ENCODE peak calls at places on chromosomes 16 and 17, in four cellular contexts. G is T-helper 2 cell; T is glutamatergic neuron; U is activated CD4-positive, CD25-positive, alpha-beta regulatory T cell. V is an unnamed sample.

GRCh38 chr17:19502517-19502916 is 31.1 kb upstream of the SLC47A1 start:
- DNase-seq in U (no peak), T (no peak), G (peak), V (no peak)

GRCh38 chr17:31072186-31072585 is 22.6 kb upstream of the NF1 start:
- DNase-seq in G (no peak), T (no peak), U (no peak), V (no peak)

GRCh38 chr17:17439971-17440843 is 36.6 kb upstream of the MED9 start:
- DNase-seq in T (peak), U (peak), G (peak), V (peak)

GRCh38 chr16:89545831-89546574 is 14.5 kb upstream of the RPL13 start:
- DNase-seq in U (no peak), G (no peak), T (no peak), V (no peak)

GRCh38 chr17:58010067-58010799 is 3.2 kb upstream of the SRSF1 start:
- DNase-seq in U (no peak), G (no peak), T (no peak), V (no peak)

GRCh38 chr17:39069114-39069756 is 82.2 kb downstream of the PLXDC1 start:
- DNase-seq in T (no peak), G (peak), U (no peak), V (peak)

GRCh38 chr17:14354807-14355206 is 53.9 kb downstream of the HS3ST3B1 start:
- DNase-seq in T (no peak), U (no peak), G (no peak), V (no peak)

GRCh38 chr17:73749337-73749807 is 105.1 kb upstream of the SDK2 start:
- DNase-seq in U (no peak), G (no peak), T (no peak), V (no peak)

GRCh38 chr16:73163238-73163795 is 115.4 kb upstream of the ZFHX3 start:
- DNase-seq in G (no peak), T (no peak), U (no peak), V (no peak)

GRCh38 chr17:80270836-80271235 is 10.2 kb downstream of the RNF213 start:
- DNase-seq in T (no peak), U (no peak), G (peak), V (peak)

GRCh38 chr17:29341726-29342125 is 47.8 kb upstream of the NUFIP2 start:
- DNase-seq in U (no peak), G (no peak), T (no peak), V (no peak)

GRCh38 chr17:74732042-74732846 is 4.8 kb upstream of the RAB37 start:
- DNase-seq in G (no peak), U (no peak), T (no peak), V (no peak)

GRCh38 chr17:7717756-7718350 is 309 bp downstream of the DNAH2 start:
- DNase-seq in T (no peak), U (no peak), G (no peak), V (no peak)

GRCh38 chr16:86060381-86061317 is 161.7 kb downstream of the IRF8 start:
- DNase-seq in G (no peak), T (no peak), U (no peak), V (no peak)

GRCh38 chr16:22678311-22678710 is 135.7 kb upstream of the HS3ST2 start:
- DNase-seq in T (no peak), G (no peak), U (no peak), V (no peak)

GRCh38 chr16:11977206-11978041 is 890 bp downstream of the SNX29 start:
- DNase-seq in G (no peak), U (no peak), T (no peak), V (peak)

GRCh38 chr17:32516940-32517711 is 30.3 kb downstream of the CDK5R1 start:
- DNase-seq in T (no peak), U (no peak), G (no peak), V (no peak)

GRCh38 chr17:794876-795275 is 12.7 kb downstream of the MRM3 start:
- DNase-seq in T (peak), U (peak), G (peak), V (no peak)

GRCh38 chr16:27222499-27223225 is 19.3 kb downstream of the KDM8 start:
- DNase-seq in T (no peak), G (no peak), U (no peak), V (peak)

GRCh38 chr16:30567991-30568638 is 3.4 kb downstream of the ZNF688 start:
- DNase-seq in G (peak), U (peak), T (no peak), V (no peak)

GRCh38 chr17:79085921-79086551 is 11.4 kb downstream of the ENGASE start:
- DNase-seq in G (no peak), T (no peak), U (no peak), V (no peak)

GRCh38 chr16:81879625-81880024 is 100.5 kb downstream of the PLCG2 start:
- DNase-seq in T (no peak), G (no peak), U (no peak), V (no peak)

GRCh38 chr17:44193326-44194084 is 6.2 kb downstream of the ATXN7L3 start:
- DNase-seq in G (no peak), U (no peak), T (no peak), V (no peak)

GRCh38 chr16:9837481-9837880 is 344.7 kb downstream of the GRIN2A start:
- DNase-seq in T (no peak), G (no peak), U (no peak), V (no peak)

GRCh38 chr17:28267720-28268609 is 51.0 kb upstream of the TMEM97 start:
- DNase-seq in U (no peak), T (no peak), G (no peak), V (no peak)

GRCh38 chr17:79031996-79032875 is 8.3 kb downstream of the C1QTNF1 start:
- DNase-seq in G (no peak), T (no peak), U (no peak), V (no peak)

GRCh38 chr17:56581635-56582605 is 11.6 kb upstream of the NOG start:
- DNase-seq in T (no peak), G (no peak), U (no peak), V (no peak)

GRCh38 chr17:72734611-72735010 is 357.9 kb downstream of the SLC39A11 start:
- DNase-seq in U (no peak), T (no peak), G (no peak), V (no peak)

GRCh38 chr17:67636841-67637240 is 80.9 kb upstream of the NOL11 start:
- DNase-seq in T (no peak), U (no peak), G (no peak), V (no peak)